ENCODE peak calls at places on chromosome 2, in ten cellular contexts. W, B, C, U, T, O, D, G, E and J are unnamed samples.

GRCh38 chr2:45869165-45869501 is 217.7 kb downstream of the PRKCE start:
- DNase-seq in W (no peak), B (no peak), C (no peak), U (no peak), T (peak; percentile 33), O (no peak), D (no peak), G (no peak), E (no peak), J (no peak)

GRCh38 chr2:170747921-170748320 is 22.3 kb upstream of the ERICH2 start:
- DNase-seq in W (no peak), B (no peak), C (no peak), U (no peak), T (peak; percentile 11), O (no peak), D (no peak), G (no peak), E (no peak), J (no peak)

GRCh38 chr2:106096446-106097369 is 97.4 kb downstream of the UXS1 start:
- DNase-seq in W (no peak), B (no peak), C (no peak), U (no peak), T (no peak), O (no peak), D (peak; percentile 37), G (no peak), E (no peak), J (no peak)

GRCh38 chr2:180495606-180496005 is 484.8 kb upstream of the UBE2E3 start:
- DNase-seq in W (no peak), B (no peak), C (no peak), U (no peak), T (peak; percentile 52), O (no peak), D (no peak), G (no peak), E (no peak), J (no peak)

GRCh38 chr2:19801367-19802087 is 100.3 kb downstream of the TTC32 start:
- DNase-seq in W (no peak), B (no peak), C (no peak), U (no peak), T (peak; percentile 97), O (no peak), D (no peak), G (no peak), E (peak; percentile 42), J (no peak)

GRCh38 chr2:46416739-46417403 is 62.5 kb upstream of the TMEM247 start:
- DNase-seq in W (no peak), B (no peak), C (no peak), U (no peak), T (no peak), O (no peak), D (no peak), G (no peak), E (no peak), J (no peak)

GRCh38 chr2:233387667-233388528 is 33.6 kb downstream of the DGKD start:
- DNase-seq in W (no peak), B (no peak), C (no peak), U (peak; percentile 76), T (peak; percentile 99), O (no peak), D (peak; percentile 34), G (peak; percentile 84), E (peak; percentile 97), J (peak; percentile 80)

GRCh38 chr2:100046961-100047950 is 95.1 kb downstream of the AFF3 start:
- DNase-seq in W (no peak), B (no peak), C (no peak), U (no peak), T (no peak), O (no peak), D (no peak), G (no peak), E (no peak), J (no peak)

GRCh38 chr2:119282966-119283511 is 59.4 kb downstream of the STEAP3 start:
- DNase-seq in W (no peak), B (no peak), C (no peak), U (peak; percentile 74), T (peak; percentile 30), O (no peak), D (no peak), G (no peak), E (peak; percentile 68), J (peak; percentile 80)